ENCODE peak calls at places on chromosome 1, in nine cellular contexts. I, S, B, R, Y, H, U, M and E are unnamed samples.

GRCh38 chr1:201916649-201917249 is 28.1 kb downstream of the SHISA4 start:
- DNase-seq in S (no peak), M (no peak), Y (peak), B (peak), H (no peak), R (no peak), U (no peak), I (no peak), E (no peak)

GRCh38 chr1:52877554-52877953 is 35.0 kb downstream of the ZYG11A start:
- DNase-seq in Y (no peak), M (no peak), S (no peak), I (no peak), R (no peak), U (no peak), B (no peak), H (no peak), E (no peak)

GRCh38 chr1:55071477-55071876 is 32.1 kb downstream of the PCSK9 start:
- DNase-seq in Y (no peak), H (no peak), U (no peak), S (peak), R (no peak), B (no peak), I (no peak), M (no peak), E (no peak)

GRCh38 chr1:197486948-197487347 is 218.9 kb downstream of the CRB1 start:
- DNase-seq in U (no peak), I (no peak), M (no peak), S (no peak), B (no peak), R (no peak), H (no peak), Y (no peak), E (no peak)

GRCh38 chr1:90719321-90720136 is 2.4 kb upstream of the BARHL2 start:
- DNase-seq in S (no peak), M (no peak), H (no peak), I (no peak), B (no peak), U (no peak), Y (no peak), R (no peak), E (no peak)

GRCh38 chr1:161484613-161485012 is 20.6 kb upstream of the FCGR2A start:
- DNase-seq in B (no peak), R (no peak), M (no peak), U (no peak), I (no peak), S (no peak), Y (no peak), H (no peak), E (no peak)

GRCh38 chr1:8875216-8875861 is 3.1 kb downstream of the ENO1 start:
- DNase-seq in R (no peak), B (no peak), I (no peak), S (no peak), U (no peak), M (no peak), H (no peak), Y (no peak), E (no peak)

GRCh38 chr1:192732787-192733186 is 76.1 kb upstream of the RGS2 start:
- DNase-seq in S (no peak), B (no peak), I (no peak), R (no peak), Y (no peak), H (no peak), M (no peak), U (no peak), E (no peak)

GRCh38 chr1:59146651-59147358 is 150.1 kb upstream of the FGGY start:
- DNase-seq in Y (peak), S (no peak), U (peak), M (peak), B (peak), H (peak), I (peak), R (peak), E (peak)

GRCh38 chr1:14650951-14651350 is 52.5 kb downstream of the KAZN start:
- DNase-seq in M (no peak), H (no peak), Y (no peak), R (no peak), S (no peak), U (no peak), B (no peak), I (no peak), E (no peak)

GRCh38 chr1:147292635-147293251 is 50.3 kb downstream of the CHD1L start:
- DNase-seq in M (no peak), B (no peak), R (no peak), I (no peak), Y (no peak), U (no peak), S (no peak), H (no peak), E (no peak)

GRCh38 chr1:11523746-11524464 is 45.0 kb downstream of the DISP3 start:
- DNase-seq in R (no peak), B (peak), I (no peak), Y (no peak), S (no peak), M (no peak), U (no peak), H (no peak), E (no peak)

GRCh38 chr1:226349081-226349480 is 40.1 kb upstream of the LIN9 start:
- DNase-seq in U (no peak), H (no peak), S (no peak), Y (no peak), B (no peak), I (no peak), M (no peak), R (no peak), E (no peak)

GRCh38 chr1:107277022-107277421 is 136.2 kb downstream of the NTNG1 start:
- DNase-seq in B (no peak), H (no peak), R (no peak), I (no peak), U (no peak), M (no peak), S (peak), Y (no peak), E (no peak)

GRCh38 chr1:175317309-175317708 is 124.7 kb upstream of the KIAA0040 start:
- DNase-seq in H (no peak), Y (no peak), R (no peak), B (no peak), U (no peak), M (no peak), S (no peak), I (no peak), E (no peak)

GRCh38 chr1:12619396-12620141 is 1.6 kb upstream of the DHRS3 start:
- DNase-seq in Y (peak), I (peak), H (peak), S (peak), U (peak), M (peak), B (peak), R (peak), E (no peak)

GRCh38 chr1:94039871-94040569 is 80.9 kb downstream of the ABCA4 start:
- DNase-seq in B (no peak), M (no peak), R (no peak), S (peak), Y (peak), U (no peak), I (no peak), H (no peak), E (no peak)

GRCh38 chr1:151196292-151196800 is 2.0 kb upstream of the PIP5K1A start:
- DNase-seq in U (no peak), I (no peak), R (peak), B (no peak), M (peak), Y (no peak), S (peak), H (no peak), E (no peak)

GRCh38 chr1:41851589-41851988 is 67.1 kb downstream of the HIVEP3 start:
- DNase-seq in R (no peak), H (no peak), I (no peak), B (no peak), M (no peak), S (no peak), Y (no peak), U (no peak), E (no peak)

GRCh38 chr1:58827298-58827697 is 43.5 kb upstream of the JUN start:
- DNase-seq in M (no peak), R (no peak), U (no peak), S (no peak), Y (no peak), I (no peak), B (no peak), H (no peak), E (no peak)

GRCh38 chr1:72623299-72623708 is 341.0 kb upstream of the NEGR1 start:
- DNase-seq in Y (no peak), H (no peak), I (no peak), S (peak), R (no peak), B (no peak), U (no peak), M (no peak), E (no peak)

GRCh38 chr1:167913895-167914502 is at the start of gene ADCY10:
- DNase-seq in M (no peak), Y (no peak), I (no peak), H (no peak), S (no peak), R (no peak), U (no peak), B (peak), E (no peak)